ENCODE peak calls at places on chromosomes 11 and 22, in eight cellular contexts. C is A549, N is GM23338, M is K562, D is Panc1, S is HCT116, H is HL-60, V is GM12878. A is an unnamed sample.

GRCh38 chr11:73217131-73217809 is 811 bp upstream of the P2RY2 start:
- DNase-seq in C (no peak), N (peak), M (peak), D (no peak), S (no peak), H (no peak), V (no peak), A (no peak)

GRCh38 chr11:102831128-102831708 is 12.2 kb downstream of the MMP3 start:
- DNase-seq in C (no peak), N (peak), M (peak), D (no peak), S (no peak), H (no peak), V (no peak), A (peak)

GRCh38 chr22:27995801-27996528 is 76.9 kb upstream of the PITPNB start:
- DNase-seq in C (no peak), N (no peak), M (no peak), D (no peak), S (no peak), H (no peak), V (no peak), A (no peak)

GRCh38 chr11:126419801-126420729 is 64.6 kb downstream of the ST3GAL4 start:
- DNase-seq in C (no peak), N (no peak), M (peak), D (no peak), S (no peak), H (peak), V (peak), A (no peak)

GRCh38 chr11:124863826-124864165 is 1.4 kb upstream of the ROBO3 start:
- DNase-seq in C (no peak), N (peak), M (no peak), D (no peak), S (no peak), H (no peak), V (no peak), A (no peak)

GRCh38 chr11:13685461-13686108 is 17.1 kb downstream of the FAR1 start:
- DNase-seq in C (no peak), N (no peak), M (peak), D (no peak), S (no peak), H (no peak), V (no peak), A (no peak)

GRCh38 chr22:31752096-31752847 is 1.5 kb upstream of the DEPDC5 start:
- DNase-seq in C (no peak), N (no peak), M (peak), D (no peak), S (no peak), H (no peak), V (no peak), A (no peak)

GRCh38 chr22:43147821-43148220 is 3.5 kb upstream of the TSPO start:
- DNase-seq in C (no peak), N (no peak), M (no peak), D (no peak), S (no peak), H (no peak), V (no peak), A (no peak)

GRCh38 chr11:120547871-120548681 is 36.5 kb downstream of the GRIK4 start:
- DNase-seq in C (peak), N (peak), M (no peak), D (no peak), S (peak), H (no peak), V (no peak), A (peak)

GRCh38 chr11:117387992-117388765 is 60.5 kb downstream of the CEP164 start:
- DNase-seq in C (no peak), N (no peak), M (no peak), D (no peak), S (no peak), H (no peak), V (no peak), A (no peak)

GRCh38 chr11:68031136-68031459 is 617 bp downstream of the NDUFS8 start:
- DNase-seq in C (no peak), N (no peak), M (peak), D (no peak), S (no peak), H (no peak), V (no peak), A (no peak)

GRCh38 chr11:130209944-130210854 is 50.6 kb downstream of the ST14 start:
- DNase-seq in C (no peak), N (no peak), M (no peak), D (no peak), S (no peak), H (no peak), V (no peak), A (no peak)

GRCh38 chr11:7413961-7414728 is 71.2 kb upstream of the OLFML1 start:
- DNase-seq in C (no peak), N (peak), M (no peak), D (peak), S (no peak), H (no peak), V (no peak), A (no peak)

GRCh38 chr22:21865041-21865440 is 2.4 kb downstream of the MAPK1 start:
- DNase-seq in C (no peak), N (no peak), M (peak), D (peak), S (no peak), H (no peak), V (no peak), A (peak)

GRCh38 chr11:50074161-50074560 is 41.5 kb downstream of the OR4C45 start:
- DNase-seq in C (no peak), N (no peak), M (no peak), D (no peak), S (no peak), H (no peak), V (no peak), A (no peak)

GRCh38 chr11:28981331-28981865 is 873.2 kb downstream of the METTL15 start:
- DNase-seq in C (no peak), N (no peak), M (no peak), D (no peak), S (no peak), H (no peak), V (no peak), A (no peak)

GRCh38 chr11:29782447-29782846 is 234.4 kb downstream of the KCNA4 start:
- DNase-seq in C (no peak), N (no peak), M (no peak), D (no peak), S (no peak), H (no peak), V (no peak), A (no peak)

GRCh38 chr11:32792948-32793475 is 1.4 kb downstream of the CCDC73 start:
- DNase-seq in C (peak), N (peak), M (peak), D (peak), S (peak), H (no peak), V (peak), A (peak)

GRCh38 chr11:47641585-47642098 is 717 bp downstream of the MTCH2 start:
- DNase-seq in C (no peak), N (peak), M (peak), D (no peak), S (no peak), H (no peak), V (no peak), A (peak)

GRCh38 chr22:40498454-40499186 is 128.2 kb downstream of the SGSM3 start:
- DNase-seq in C (peak), N (peak), M (no peak), D (peak), S (peak), H (no peak), V (no peak), A (no peak)

GRCh38 chr22:50739894-50740293 is 1.9 kb downstream of the ACR start:
- DNase-seq in C (no peak), N (no peak), M (no peak), D (no peak), S (no peak), H (no peak), V (no peak), A (no peak)

GRCh38 chr11:15714641-15715399 is 600.1 kb downstream of the INSC start:
- DNase-seq in C (no peak), N (no peak), M (no peak), D (no peak), S (no peak), H (no peak), V (no peak), A (no peak)

GRCh38 chr11:79466411-79466810 is 25.6 kb upstream of the TENM4 start:
- DNase-seq in C (no peak), N (no peak), M (no peak), D (no peak), S (no peak), H (no peak), V (no peak), A (no peak)

GRCh38 chr11:78651136-78651775 is 76.6 kb upstream of the NARS2 start:
- DNase-seq in C (no peak), N (peak), M (no peak), D (no peak), S (no peak), H (no peak), V (no peak), A (no peak)

GRCh38 chr22:17077255-17077654 is 7.5 kb upstream of the IL17RA start:
- DNase-seq in C (no peak), N (no peak), M (no peak), D (no peak), S (no peak), H (no peak), V (no peak), A (no peak)

GRCh38 chr11:122202951-122203456 is 87.0 kb upstream of the BLID start:
- DNase-seq in C (peak), N (peak), M (peak), D (no peak), S (peak), H (peak), V (no peak), A (peak)
- TF ChIP-seq REST in C (no peak), N (no peak), M (no peak), D (peak), S (no peak), H (no peak), V (no peak), A (peak)

GRCh38 chr11:8867856-8868705 is 42.9 kb upstream of the AKIP1 start:
- DNase-seq in C (no peak), N (no peak), M (no peak), D (no peak), S (no peak), H (no peak), V (no peak), A (no peak)

GRCh38 chr11:8872017-8872416 is 39.0 kb upstream of the AKIP1 start:
- DNase-seq in C (no peak), N (no peak), M (no peak), D (no peak), S (no peak), H (no peak), V (no peak), A (no peak)

GRCh38 chr11:8873966-8874365 is 37.0 kb upstream of the AKIP1 start:
- DNase-seq in C (no peak), N (no peak), M (no peak), D (no peak), S (no peak), H (no peak), V (no peak), A (no peak)

GRCh38 chr11:8870461-8871282 is 40.3 kb upstream of the AKIP1 start:
- DNase-seq in C (peak), N (peak), M (peak), D (no peak), S (peak), H (peak), V (no peak), A (peak)

GRCh38 chr11:8871283-8871775 is 39.7 kb upstream of the AKIP1 start:
- DNase-seq in C (peak), N (peak), M (no peak), D (no peak), S (peak), H (no peak), V (no peak), A (peak)
- TF ChIP-seq REST in C (no peak), N (no peak), M (no peak), D (no peak), S (no peak), H (no peak), V (no peak), A (no peak)

GRCh38 chr11:107562647-107563208 is 2.8 kb downstream of the ALKBH8 start:
- DNase-seq in C (peak), N (no peak), M (peak), D (peak), S (peak), H (no peak), V (no peak), A (no peak)

GRCh38 chr11:107561688-107562087 is 3.8 kb downstream of the ALKBH8 start:
- DNase-seq in C (no peak), N (no peak), M (peak), D (peak), S (no peak), H (no peak), V (no peak), A (no peak)

GRCh38 chr11:107564877-107565218 is 687 bp downstream of the ALKBH8 start:
- DNase-seq in C (no peak), N (no peak), M (no peak), D (no peak), S (no peak), H (no peak), V (no peak), A (no peak)

GRCh38 chr11:107565219-107565937 is at the start of gene ALKBH8:
- DNase-seq in C (peak), N (peak), M (peak), D (peak), S (no peak), H (peak), V (peak), A (peak)

GRCh38 chr11:107563702-107564101 is 1.8 kb downstream of the ALKBH8 start:
- DNase-seq in C (peak), N (peak), M (peak), D (peak), S (peak), H (peak), V (no peak), A (peak)
- TF ChIP-seq REST in C (no peak), N (no peak), M (no peak), D (no peak), S (no peak), H (no peak), V (no peak), A (no peak)

DNA sequence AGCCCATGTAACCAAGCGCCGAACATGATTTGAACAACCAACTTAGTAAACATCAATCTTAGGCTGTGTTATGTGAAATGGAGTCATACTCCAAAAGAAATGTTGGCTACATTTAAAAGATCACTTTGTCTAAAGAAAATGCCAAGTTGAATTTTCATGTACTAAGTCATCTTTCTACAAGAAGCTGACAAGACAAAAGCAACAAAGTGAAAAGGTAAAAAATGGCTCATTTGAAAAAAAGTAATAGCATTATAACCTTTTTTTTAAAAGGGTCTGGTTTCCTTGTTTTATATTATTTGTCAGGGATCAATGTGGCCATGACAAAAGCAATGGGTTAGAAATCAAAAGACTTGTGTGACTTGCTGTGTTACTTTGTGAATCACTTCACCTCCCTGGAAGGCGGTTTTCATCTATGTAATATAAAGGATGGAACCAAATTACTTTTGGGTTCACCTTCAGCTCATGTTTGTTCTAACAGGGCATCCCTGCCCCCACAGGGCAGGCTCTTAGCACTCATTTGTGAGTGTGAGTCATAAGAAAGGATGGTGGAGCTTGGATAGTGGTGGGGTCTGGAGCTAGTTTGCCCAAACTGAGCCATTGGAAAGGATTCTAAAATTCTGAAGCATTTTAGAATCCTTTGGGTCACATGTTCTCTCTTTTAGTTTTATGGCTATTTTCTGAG is 131.9 kb upstream of the MTMR2 start:
- DNase-seq in C (no peak), N (no peak), M (peak), D (no peak), S (no peak), H (no peak), V (no peak), A (no peak)
- TF ChIP-seq REST in C (no peak), N (no peak), M (no peak), D (no peak), S (no peak), H (no peak), V (no peak), A (no peak)

A was measured in SK-N-SH.